ENCODE peak calls at places on chromosomes 6 and 20, in six cellular contexts. Q is heart right ventricle, P is transverse colon, F is cardiac muscle cell, I is GM23338, G is upper lobe of right lung. X is an unnamed sample. For H3K4me1, the result is how much of the 10 kb centered on the place peaks cover.

GRCh38 chr6:114140416-114140815 is 169.5 kb upstream of the HDAC2 start:
- DNase-seq in P (no peak), I (no peak), F (no peak), Q (no peak), G (no peak), X (no peak)

GRCh38 chr20:60727425-60727824 is 524.6 kb upstream of the CDH4 start:
- DNase-seq in P (no peak), G (no peak), F (no peak), I (peak), Q (no peak), X (no peak)

GRCh38 chr6:142613981-142614380 is 312.2 kb downstream of the ADGRG6 start:
- DNase-seq in I (peak), Q (no peak), G (no peak), P (no peak), F (no peak), X (peak)

GRCh38 chr6:56058636-56059035 is 183.2 kb upstream of the BMP5 start:
- DNase-seq in Q (no peak), F (no peak), I (no peak), G (no peak), P (no peak), X (no peak)

GRCh38 chr6:46184114-46184513 is 13.3 kb upstream of the ENPP5 start:
- DNase-seq in F (no peak), P (no peak), G (no peak), I (peak), Q (no peak), X (peak)

GRCh38 chr6:158283304-158284005 is 28.8 kb upstream of the TULP4 start:
- DNase-seq in G (no peak), P (no peak), I (peak), Q (no peak), F (peak), X (no peak)

GRCh38 chr6:22326500-22326899 is 29.7 kb upstream of the PRL start:
- DNase-seq in F (no peak), P (no peak), I (no peak), Q (no peak), G (no peak), X (no peak)

GRCh38 chr6:124433369-124434064 is 528.7 kb upstream of the RNF217 start:
- DNase-seq in Q (no peak), G (no peak), P (no peak), F (no peak), I (no peak), X (no peak)

GRCh38 chr20:8435251-8436035 is 303.4 kb downstream of the PLCB1 start:
- DNase-seq in F (no peak), Q (no peak), I (no peak), G (no peak), P (no peak), X (no peak)

GRCh38 chr6:5764401-5764955 is 242.2 kb downstream of the NRN1 start:
- DNase-seq in G (no peak), F (no peak), P (no peak), Q (peak), I (no peak), X (no peak)

GRCh38 chr20:32973077-32973717 is 31.0 kb downstream of the SUN5 start:
- DNase-seq in I (no peak), P (no peak), G (no peak), F (no peak), Q (no peak), X (no peak)

DNA sequence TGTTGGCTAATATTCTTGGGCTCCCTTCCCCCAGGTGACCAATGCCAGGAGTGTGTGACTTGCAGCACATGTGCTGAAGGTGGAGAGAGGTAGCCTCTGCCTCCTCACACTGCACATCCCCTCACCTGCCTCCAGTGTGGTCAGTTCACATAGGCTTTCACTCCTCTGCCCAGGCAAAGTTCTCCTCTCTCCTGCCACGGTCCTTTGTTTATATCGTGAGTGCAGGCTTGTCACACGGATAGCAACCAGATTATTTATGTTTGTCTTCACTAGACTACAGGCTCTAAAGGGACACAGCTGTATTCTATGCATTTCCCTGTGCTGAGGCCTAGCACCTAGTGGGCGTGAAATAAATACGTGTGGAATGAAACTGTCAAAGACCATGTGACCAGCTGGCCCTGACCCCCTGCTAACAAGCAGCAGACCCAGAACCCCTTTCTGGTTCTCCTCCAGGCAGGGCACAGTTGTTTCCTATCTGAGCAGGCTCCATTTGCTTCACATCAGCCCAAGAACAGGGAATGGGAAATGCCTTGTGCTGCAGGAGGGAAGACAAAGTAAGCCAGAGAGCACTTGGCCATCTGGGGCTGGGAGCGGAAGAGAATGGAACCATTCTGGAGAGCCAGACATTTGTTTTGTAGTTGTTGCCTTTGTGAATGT is 42.3 kb downstream of the UNC5CL start:
- DNase-seq in P (peak), G (no peak), F (peak), I (peak), Q (no peak), X (peak)
- H3K27ac ChIP-seq in P (peak), G (peak), F (peak), I (peak), Q (peak), X (peak)

GRCh38 chr20:957544-957943 is 41.4 kb upstream of the ANGPT4 start:
- DNase-seq in Q (no peak), P (no peak), I (peak), F (no peak), G (no peak), X (no peak)
- TF ChIP-seq CTCF in Q (no peak), P (no peak), I (peak), F (no peak), G (no peak), X (no peak)

DNA sequence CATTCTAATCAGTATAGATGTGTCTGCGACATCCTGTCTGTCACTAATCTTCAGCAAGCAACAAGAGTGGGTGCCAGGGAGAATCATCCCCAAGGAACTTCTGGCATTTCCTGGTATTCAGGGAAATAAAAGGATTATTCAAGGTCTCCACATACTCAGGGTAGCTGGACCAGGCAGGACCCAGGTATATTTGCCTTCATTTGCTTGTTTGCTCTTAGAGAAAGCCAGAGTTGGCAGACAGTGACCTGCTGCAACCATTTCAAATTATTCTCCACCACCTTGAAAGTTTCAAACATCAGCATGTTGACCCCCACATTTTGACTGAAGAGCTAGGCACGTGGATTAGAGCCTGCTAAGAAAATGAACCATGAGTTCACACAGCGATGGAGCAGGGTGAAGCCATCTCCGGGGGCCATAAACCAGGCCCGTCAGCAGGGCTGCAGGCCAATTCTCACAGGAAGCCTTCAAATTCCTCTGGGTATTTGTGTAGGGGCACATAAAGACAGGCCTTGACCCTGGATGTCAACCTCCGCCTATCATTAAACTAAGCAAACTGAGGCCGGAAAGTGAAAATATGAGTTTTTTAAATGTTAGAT is 33.0 kb downstream of the TRAM2 start:
- DNase-seq in F (no peak), G (no peak), Q (no peak), P (no peak), I (peak), X (no peak)
- H3K4me1 ChIP-seq in F (under half), G (under half), Q (half or more), P (half or more), I (under half), X (under half)

GRCh38 chr20:47585087-47585747 is 83.5 kb downstream of the NCOA3 start:
- DNase-seq in Q (no peak), P (no peak), G (no peak), F (no peak), I (no peak), X (no peak)
- H3K27ac ChIP-seq in Q (peak), P (no peak), G (no peak), F (peak), I (peak), X (no peak)